ENCODE peak calls at places on chromosomes 7 and 10, in four cellular contexts. B is substantia nigra; Z is SJCRH30; U is activated CD4-positive, alpha-beta T cell treated with anti-CD3 and anti-CD28 coated beads, Interleukin-2, amount 10 ng/mL, durations not matched to agents 7 days and 5 days. O is an unnamed sample.

GRCh38 chr7:123241809-123242208 is 42.0 kb upstream of the SLC13A1 start:
- DNase-seq in Z (no peak), B (no peak), U (no peak), O (no peak)

GRCh38 chr7:158475679-158476052 is 112.0 kb downstream of the PTPRN2 start:
- DNase-seq in U (no peak), Z (no peak), B (no peak), O (no peak)

GRCh38 chr10:29794776-29795635 is 160.2 kb upstream of the SVIL start:
- DNase-seq in Z (no peak), U (no peak), B (no peak), O (no peak)

GRCh38 chr7:20310963-20311742 is 19.5 kb upstream of the ITGB8 start:
- DNase-seq in B (no peak), U (no peak), Z (peak), O (no peak)

GRCh38 chr10:63208981-63209380 is 75.9 kb downstream of the NRBF2 start:
- DNase-seq in Z (peak), U (no peak), B (no peak), O (no peak)

GRCh38 chr7:55572378-55573233 is at the start of gene VOPP1:
- DNase-seq in Z (peak), U (peak), B (no peak), O (peak)

GRCh38 chr10:3631709-3632330 is 153.2 kb downstream of the KLF6 start:
- DNase-seq in U (no peak), Z (no peak), B (no peak), O (no peak)

GRCh38 chr7:159035571-159036073 is 109.0 kb downstream of the VIPR2 start:
- DNase-seq in B (no peak), U (no peak), Z (no peak), O (no peak)

GRCh38 chr10:74813860-74814259 is 12.5 kb upstream of the KAT6B start:
- DNase-seq in B (no peak), U (no peak), Z (no peak), O (no peak)

GRCh38 chr10:108901766-108902365 is 1021.4 kb downstream of the XPNPEP1 start:
- DNase-seq in Z (peak), U (no peak), B (no peak), O (no peak)

GRCh38 chr10:103125323-103126267 is 67.5 kb downstream of the NT5C2 start:
- DNase-seq in U (no peak), B (no peak), Z (no peak), O (no peak)

GRCh38 chr10:48523820-48524758 is 80.8 kb downstream of the ARHGAP22 start:
- DNase-seq in B (no peak), Z (no peak), U (no peak), O (no peak)

GRCh38 chr7:75980126-75980864 is 14.1 kb downstream of the TMEM120A start:
- DNase-seq in Z (no peak), B (no peak), U (no peak), O (no peak)

GRCh38 chr10:126199221-126199998 is 188.9 kb downstream of the ADAM12 start:
- DNase-seq in U (no peak), B (no peak), Z (peak), O (no peak)

GRCh38 chr7:158096582-158096981 is 491.0 kb downstream of the PTPRN2 start:
- DNase-seq in U (no peak), Z (no peak), B (no peak), O (no peak)

GRCh38 chr10:4215485-4215884 is 430.5 kb upstream of the KLF6 start:
- DNase-seq in U (no peak), Z (no peak), B (no peak), O (no peak)

GRCh38 chr10:43892062-43892765 is 243.5 kb upstream of the ZNF32 start:
- DNase-seq in B (no peak), U (no peak), Z (no peak), O (no peak)

GRCh38 chr7:50312176-50312575 is 7.7 kb downstream of the IKZF1 start:
- DNase-seq in U (no peak), Z (no peak), B (no peak), O (no peak)

GRCh38 chr10:70176441-70176840 is 6.1 kb upstream of the SAR1A start:
- DNase-seq in U (no peak), B (no peak), Z (no peak), O (no peak)

GRCh38 chr7:1893025-1893424 is 222.9 kb downstream of the ELFN1 start:
- DNase-seq in U (no peak), B (no peak), Z (no peak), O (no peak)

GRCh38 chr7:99579956-99580777 is 17.9 kb upstream of the TMEM225B start:
- DNase-seq in U (peak), Z (peak), B (no peak), O (peak)

GRCh38 chr10:48517911-48518321 is 87.0 kb downstream of the ARHGAP22 start:
- DNase-seq in Z (no peak), B (no peak), U (no peak), O (no peak)

GRCh38 chr10:10092581-10092980 is 925.1 kb upstream of the CELF2 start:
- DNase-seq in B (no peak), Z (peak), U (no peak), O (no peak)

GRCh38 chr7:140249036-140249806 is 72.4 kb upstream of the KDM7A start:
- DNase-seq in B (no peak), U (no peak), Z (no peak), O (no peak)

GRCh38 chr10:31359979-31360378 is 41.0 kb downstream of the ZEB1 start:
- DNase-seq in Z (peak), U (no peak), B (no peak), O (no peak)

GRCh38 chr7:156043435-156044123 is 231.3 kb upstream of the SHH start:
- DNase-seq in B (no peak), Z (no peak), U (no peak), O (no peak)

GRCh38 chr10:28302012-28302667 is 724 bp downstream of the MPP7 start:
- DNase-seq in U (no peak), Z (peak), B (no peak), O (no peak)

GRCh38 chr10:20302033-20302432 is 485.8 kb downstream of the PLXDC2 start:
- DNase-seq in U (no peak), B (no peak), Z (no peak), O (no peak)

GRCh38 chr10:68154211-68154497 is 44.9 kb downstream of the MYPN start:
- DNase-seq in B (no peak), U (no peak), Z (peak), O (no peak)

GRCh38 chr7:87312215-87312865 is 33.1 kb upstream of the CROT start:
- DNase-seq in B (no peak), U (peak), Z (peak), O (peak)

GRCh38 chr10:75035975-75036708 is 75.3 kb upstream of the SAMD8 start:
- DNase-seq in Z (no peak), B (no peak), U (no peak), O (no peak)

GRCh38 chr10:51010977-51011376 is 63.3 kb upstream of the PRKG1 start:
- DNase-seq in Z (peak), U (peak), B (no peak), O (no peak)

GRCh38 chr10:96230527-96230926 is 40.8 kb downstream of the BLNK start:
- DNase-seq in U (no peak), B (no peak), Z (no peak), O (no peak)

GRCh38 chr7:25613912-25614311 is 385.6 kb upstream of the NPVF start:
- DNase-seq in Z (no peak), B (no peak), U (no peak), O (no peak)

GRCh38 chr7:83475403-83475802 is 173.5 kb downstream of the SEMA3E start:
- DNase-seq in B (no peak), U (no peak), Z (no peak), O (no peak)

GRCh38 chr7:33959676-33960075 is 54.3 kb downstream of the BMPER start:
- DNase-seq in U (no peak), B (no peak), Z (no peak), O (no peak)

GRCh38 chr7:69739182-69739581 is 140.9 kb downstream of the AUTS2 start:
- DNase-seq in U (no peak), Z (peak), B (no peak), O (no peak)

GRCh38 chr10:95830044-95830443 is 74.1 kb downstream of the ENTPD1 start:
- DNase-seq in U (no peak), Z (no peak), B (no peak), O (no peak)

GRCh38 chr7:106588576-106589494 is 72.1 kb downstream of the CCDC71L start:
- DNase-seq in Z (peak), U (no peak), B (no peak), O (no peak)